ENCODE peak calls at places on chromosome 10, in six cellular contexts. X is stomach, G is body of pancreas, H is suprapubic skin, P is transverse colon, K is lower leg skin. U is an unnamed sample.

GRCh38 chr10:1706711-1707110 is 30.6 kb downstream of the ADARB2 start:
- DNase-seq in X (no peak), G (no peak), H (no peak), P (no peak), K (no peak), U (no peak)

GRCh38 chr10:11517150-11517549 is 94.3 kb downstream of the USP6NL start:
- DNase-seq in X (no peak), G (no peak), H (no peak), P (no peak), K (no peak), U (no peak)

GRCh38 chr10:71285180-71285545 is 33.9 kb upstream of the SLC29A3 start:
- DNase-seq in X (peak), G (peak), H (no peak), P (peak), K (no peak), U (peak)

GRCh38 chr10:44801383-44802327 is 109.5 kb upstream of the TMEM72 start:
- DNase-seq in X (peak), G (peak), H (no peak), P (peak), K (peak), U (peak)

GRCh38 chr10:74738985-74739567 is 87.3 kb upstream of the KAT6B start:
- DNase-seq in X (no peak), G (peak), H (no peak), P (peak), K (peak), U (no peak)

GRCh38 chr10:78015546-78015945 is 13.8 kb downstream of the POLR3A start:
- DNase-seq in X (no peak), G (no peak), H (no peak), P (no peak), K (no peak), U (no peak)

GRCh38 chr10:124423813-124424212 is 5.1 kb upstream of the OAT start:
- DNase-seq in X (peak), G (no peak), H (no peak), P (no peak), K (peak), U (no peak)

GRCh38 chr10:129775681-129776080 is 188.4 kb downstream of the EBF3 start:
- DNase-seq in X (peak), G (no peak), H (peak), P (no peak), K (peak), U (no peak)

GRCh38 chr10:125521721-125522680 is 161.0 kb downstream of the TEX36 start:
- DNase-seq in X (no peak), G (peak), H (no peak), P (no peak), K (peak), U (no peak)

GRCh38 chr10:26269754-26270153 is 53.2 kb downstream of the GAD2 start:
- DNase-seq in X (no peak), G (no peak), H (no peak), P (no peak), K (no peak), U (no peak)

GRCh38 chr10:70162892-70163201 is 7.5 kb downstream of the SAR1A start:
- DNase-seq in X (no peak), G (no peak), H (no peak), P (no peak), K (no peak), U (no peak)

GRCh38 chr10:86937502-86938154 is 19.8 kb downstream of the MMRN2 start:
- DNase-seq in X (no peak), G (no peak), H (peak), P (no peak), K (peak), U (no peak)

GRCh38 chr10:88952647-88953111 is at the start of gene ACTA2:
- DNase-seq in X (peak), G (no peak), H (no peak), P (peak), K (no peak), U (peak)

GRCh38 chr10:94738588-94738987 is 23.9 kb upstream of the CYP2C19 start:
- DNase-seq in X (no peak), G (no peak), H (no peak), P (no peak), K (no peak), U (no peak)

GRCh38 chr10:124570646-124571045 is 109.0 kb downstream of the LHPP start:
- DNase-seq in X (no peak), G (no peak), H (no peak), P (no peak), K (no peak), U (no peak)

GRCh38 chr10:26367771-26368170 is 70.4 kb upstream of the APBB1IP start:
- DNase-seq in X (peak), G (peak), H (no peak), P (no peak), K (no peak), U (no peak)

GRCh38 chr10:3110782-3111625 is 43.7 kb downstream of the PFKP start:
- DNase-seq in X (no peak), G (no peak), H (no peak), P (no peak), K (no peak), U (no peak)
- TF ChIP-seq POLR2A in X (no peak), G (no peak), H (no peak), P (no peak), K (no peak), U (no peak)

DNA sequence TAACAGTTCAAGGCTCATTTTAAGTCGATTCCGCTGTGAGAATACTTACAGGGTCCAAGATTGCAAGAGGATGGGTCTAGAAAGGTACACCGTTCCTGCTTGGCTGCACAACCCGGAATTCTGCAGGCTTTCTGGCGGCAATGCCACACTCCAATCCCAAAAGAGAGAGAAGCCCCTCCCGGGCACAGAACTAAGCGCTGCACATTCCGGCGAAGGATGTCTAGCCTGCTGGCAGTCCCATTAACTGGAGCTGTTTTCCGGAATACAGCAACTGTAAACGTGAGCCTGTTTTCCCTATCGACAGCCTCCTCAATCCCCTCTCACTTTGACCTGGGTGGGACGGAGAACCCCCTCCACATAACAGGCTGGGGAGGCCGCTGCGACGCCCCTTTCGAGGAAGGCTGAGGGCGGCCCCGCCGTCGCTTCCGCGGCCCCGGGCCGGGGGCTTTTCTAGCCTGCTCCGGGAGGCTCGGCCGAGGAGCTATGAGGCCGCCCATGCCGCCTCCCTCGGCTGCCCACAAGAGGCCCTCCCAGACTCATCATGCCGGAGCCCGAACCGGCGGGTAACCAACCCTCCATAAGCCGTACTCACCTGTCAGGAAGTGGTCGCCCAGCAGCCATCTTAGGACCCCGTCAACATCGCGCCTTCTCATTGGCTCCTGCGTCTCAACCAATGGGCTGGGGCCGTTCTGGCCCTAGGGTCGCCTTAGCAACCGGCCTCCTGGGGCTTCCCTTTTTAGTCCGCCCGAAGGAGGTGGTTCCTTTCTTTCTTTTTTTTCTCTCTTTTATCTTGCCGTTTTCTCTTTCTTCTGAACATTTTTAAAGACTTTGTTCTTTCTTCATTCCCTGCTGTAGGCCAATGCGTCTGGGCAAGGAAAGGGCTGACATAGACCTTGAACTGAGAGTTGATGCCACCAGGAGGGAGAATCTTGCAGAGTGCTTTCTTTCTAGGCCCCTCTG is at the start of gene FAM204A:
- DNase-seq in X (peak), G (peak), H (peak), P (peak), K (peak), U (peak)
- TF ChIP-seq POLR2A in X (no peak), G (peak), H (no peak), P (peak), K (peak), U (no peak)

DNA sequence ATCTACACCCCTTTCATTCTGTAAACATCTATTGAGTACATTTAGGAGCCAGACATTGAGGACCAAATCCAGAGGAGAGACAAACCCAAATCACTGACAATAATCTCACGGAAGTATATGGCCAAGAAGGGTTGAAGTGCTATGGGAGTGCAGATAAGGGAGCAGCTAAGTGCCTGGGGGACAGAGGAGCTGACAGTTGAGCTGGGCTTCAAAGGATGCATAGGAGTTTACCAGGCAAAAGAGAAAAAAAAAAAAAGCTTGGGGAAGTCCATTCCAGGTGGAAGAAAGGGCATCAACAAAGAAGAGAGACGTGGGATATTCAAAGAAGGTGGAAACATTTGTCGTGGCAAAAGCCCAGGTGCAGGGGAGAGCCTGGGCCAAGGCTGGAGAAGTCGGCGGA is 60.5 kb upstream of the NANOS1 start:
- DNase-seq in X (no peak), G (no peak), H (no peak), P (no peak), K (no peak), U (no peak)
- TF ChIP-seq POLR2A in X (no peak), G (no peak), H (no peak), P (no peak), K (no peak), U (no peak)

GRCh38 chr10:68406815-68407585 is at the start of gene RUFY2:
- DNase-seq in X (peak), G (peak), H (peak), P (peak), K (peak), U (peak)
- TF ChIP-seq POLR2A in X (no peak), G (peak), H (peak), P (peak), K (no peak), U (no peak)

GRCh38 chr10:3785251-3785848 is 341 bp upstream of the KLF6 start:
- DNase-seq in X (peak), G (peak), H (peak), P (peak), K (peak), U (peak)
- TF ChIP-seq POLR2A in X (peak), G (peak), H (peak), P (peak), K (peak), U (peak)

GRCh38 chr10:96269438-96270300 is 1.7 kb downstream of the BLNK start:
- DNase-seq in X (no peak), G (no peak), H (no peak), P (peak), K (peak), U (no peak)
- TF ChIP-seq POLR2A in X (no peak), G (no peak), H (no peak), P (peak), K (no peak), U (no peak)

GRCh38 chr10:128128582-128128981 is 2.4 kb upstream of the MKI67 start:
- DNase-seq in X (no peak), G (no peak), H (no peak), P (no peak), K (no peak), U (no peak)

GRCh38 chr10:128123853-128124252 is 2.4 kb downstream of the MKI67 start:
- DNase-seq in X (no peak), G (no peak), H (no peak), P (no peak), K (no peak), U (no peak)

GRCh38 chr10:128125416-128125943 is 743 bp downstream of the MKI67 start:
- DNase-seq in X (no peak), G (no peak), H (no peak), P (peak), K (no peak), U (no peak)

GRCh38 chr10:128124813-128125403 is 1.3 kb downstream of the MKI67 start:
- DNase-seq in X (no peak), G (no peak), H (no peak), P (peak), K (no peak), U (no peak)

DNA sequence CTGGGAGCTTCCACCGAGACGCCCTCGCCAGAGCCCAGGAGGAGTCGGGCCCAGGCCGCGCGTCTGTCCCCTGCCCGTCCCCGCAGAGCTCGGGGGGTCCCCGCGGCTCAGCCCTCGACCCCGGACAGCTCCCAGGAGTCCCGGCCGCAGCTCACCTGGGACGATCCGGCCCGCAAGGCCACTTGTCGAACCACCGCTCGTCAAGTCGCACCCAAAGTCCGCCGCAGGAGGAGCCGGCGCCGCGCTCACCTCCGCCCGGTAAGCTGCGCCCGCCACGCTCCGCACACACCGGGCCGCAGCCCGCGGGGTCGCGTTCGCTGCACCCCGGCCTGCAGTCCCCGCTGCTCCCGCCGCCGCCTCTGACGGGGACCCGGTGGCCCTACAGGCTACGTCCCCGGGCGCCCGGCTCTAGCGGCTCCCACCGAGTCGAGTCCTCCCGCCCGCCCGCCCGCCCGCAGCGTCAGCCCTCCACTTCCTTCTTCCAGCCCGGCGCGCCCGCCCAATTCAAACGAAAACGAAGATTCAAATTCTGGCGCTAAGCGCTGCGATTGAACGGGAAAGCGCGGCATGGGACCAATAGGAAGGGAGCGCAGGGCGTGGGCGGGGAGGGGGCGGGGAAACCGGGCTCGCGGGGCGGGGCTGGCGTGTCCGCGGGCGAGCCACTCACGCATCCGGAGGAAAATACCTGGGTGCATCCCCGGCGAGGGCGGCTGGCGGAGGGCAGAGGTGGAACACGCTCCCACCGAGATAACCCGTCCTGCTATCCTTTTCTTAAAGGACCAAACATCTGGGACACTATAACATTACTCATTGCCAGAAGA is at the start of gene MKI67:
- DNase-seq in X (peak), G (peak), H (peak), P (peak), K (peak), U (peak)
- TF ChIP-seq POLR2A in X (no peak), G (no peak), H (no peak), P (no peak), K (no peak), U (no peak)

GRCh38 chr10:120646159-120646558 is 189.1 kb downstream of the PLPP4 start:
- DNase-seq in X (no peak), G (no peak), H (no peak), P (no peak), K (no peak), U (no peak)

GRCh38 chr10:120646738-120647427 is 189.9 kb downstream of the PLPP4 start:
- DNase-seq in X (no peak), G (no peak), H (no peak), P (no peak), K (no peak), U (no peak)

GRCh38 chr10:120644549-120645410 is 187.8 kb downstream of the PLPP4 start:
- DNase-seq in X (no peak), G (no peak), H (no peak), P (no peak), K (no peak), U (no peak)

GRCh38 chr10:120643373-120643772 is 186.3 kb downstream of the PLPP4 start:
- DNase-seq in X (no peak), G (no peak), H (no peak), P (no peak), K (no peak), U (no peak)

GRCh38 chr10:120641695-120642094 is 184.7 kb downstream of the PLPP4 start:
- DNase-seq in X (no peak), G (no peak), H (no peak), P (no peak), K (no peak), U (no peak)
- TF ChIP-seq POLR2A in X (no peak), G (no peak), H (no peak), P (no peak), K (no peak), U (no peak)

GRCh38 chr10:99777918-99778716 is 4.3 kb upstream of the ABCC2 start:
- DNase-seq in X (no peak), G (no peak), H (no peak), P (no peak), K (no peak), U (no peak)

GRCh38 chr10:99781734-99782429 is 558 bp upstream of the ABCC2 start:
- DNase-seq in X (no peak), G (no peak), H (no peak), P (no peak), K (no peak), U (no peak)

GRCh38 chr10:99775850-99776249 is 6.6 kb upstream of the ABCC2 start:
- DNase-seq in X (no peak), G (no peak), H (no peak), P (no peak), K (no peak), U (no peak)

GRCh38 chr10:99782447-99783286 is at the start of gene ABCC2:
- DNase-seq in X (no peak), G (no peak), H (no peak), P (no peak), K (no peak), U (no peak)

GRCh38 chr10:99779335-99779734 is 3.1 kb upstream of the ABCC2 start:
- DNase-seq in X (no peak), G (no peak), H (no peak), P (no peak), K (no peak), U (no peak)
- TF ChIP-seq POLR2A in X (no peak), G (no peak), H (no peak), P (no peak), K (no peak), U (no peak)

GRCh38 chr10:7027913-7028808 is 382.7 kb downstream of the SFMBT2 start:
- DNase-seq in X (no peak), G (no peak), H (no peak), P (no peak), K (no peak), U (no peak)
- TF ChIP-seq POLR2A in X (no peak), G (no peak), H (no peak), P (no peak), K (no peak), U (no peak)

U was measured in heart left ventricle.